ENCODE peak calls at places on chromosome 3, in four cellular contexts. O is psoas muscle, K is IMR-90, L is AG04450. T is an unnamed sample.

GRCh38 chr3:51711352-51712019 is 4.6 kb downstream of the GRM2 start:
- DNase-seq in O (no peak), K (no peak), L (no peak), T (peak)

GRCh38 chr3:65811050-65811766 is 227.5 kb downstream of the MAGI1 start:
- DNase-seq in O (no peak), K (peak), L (no peak), T (peak)

GRCh38 chr3:66152336-66152735 is 68.5 kb upstream of the SLC25A26 start:
- DNase-seq in O (no peak), K (no peak), L (no peak), T (no peak)

GRCh38 chr3:54871867-54872266 is 56.0 kb downstream of the LRTM1 start:
- DNase-seq in O (no peak), K (no peak), L (no peak), T (no peak)

GRCh38 chr3:127856801-127857200 is 34.5 kb upstream of the MGLL start:
- DNase-seq in O (no peak), K (no peak), L (no peak), T (no peak)

GRCh38 chr3:32780735-32781210 is 37.0 kb upstream of the TRIM71 start:
- DNase-seq in O (no peak), K (peak), L (no peak), T (peak)

GRCh38 chr3:2540115-2540514 is 441.4 kb downstream of the CNTN4 start:
- DNase-seq in O (no peak), K (no peak), L (no peak), T (no peak)

GRCh38 chr3:169299897-169300296 is 363.6 kb downstream of the MECOM start:
- DNase-seq in O (no peak), K (no peak), L (no peak), T (no peak)

GRCh38 chr3:115779011-115779410 is 155.7 kb downstream of the GAP43 start:
- DNase-seq in O (no peak), K (no peak), L (no peak), T (no peak)

GRCh38 chr3:155362808-155363689 is 69.6 kb upstream of the STRIT1 start:
- DNase-seq in O (no peak), K (no peak), L (no peak), T (no peak)

GRCh38 chr3:52456800-52457183 is 1.4 kb downstream of the NISCH start:
- DNase-seq in O (no peak), K (no peak), L (no peak), T (peak)

GRCh38 chr3:177800565-177800964 is 603.3 kb upstream of the TBL1XR1 start:
- DNase-seq in O (no peak), K (peak), L (no peak), T (no peak)

GRCh38 chr3:97579365-97579764 is 185.2 kb upstream of the ARL6 start:
- DNase-seq in O (no peak), K (no peak), L (no peak), T (no peak)

GRCh38 chr3:149077638-149078037 is 8.7 kb downstream of the HLTF start:
- DNase-seq in O (no peak), K (peak), L (peak), T (no peak)

GRCh38 chr3:98902341-98902740 is 846 bp upstream of the DCBLD2 start:
- DNase-seq in O (no peak), K (no peak), L (no peak), T (peak)

GRCh38 chr3:148459931-148460513 is 237.7 kb upstream of the AGTR1 start:
- DNase-seq in O (no peak), K (peak), L (no peak), T (no peak)

GRCh38 chr3:113560845-113561623 is 28.7 kb downstream of the SIDT1 start:
- DNase-seq in O (no peak), K (no peak), L (no peak), T (no peak)

GRCh38 chr3:63872135-63872924 is 8.7 kb downstream of the ATXN7 start:
- DNase-seq in O (no peak), K (peak), L (peak), T (peak)

GRCh38 chr3:190173426-190173825 is 52.7 kb upstream of the P3H2 start:
- DNase-seq in O (no peak), K (no peak), L (no peak), T (no peak)

GRCh38 chr3:82942041-82942440 is 1180.6 kb upstream of the GBE1 start:
- DNase-seq in O (no peak), K (no peak), L (no peak), T (no peak)

GRCh38 chr3:115280531-115280930 is 133.4 kb upstream of the ZBTB20 start:
- DNase-seq in O (no peak), K (no peak), L (no peak), T (peak)

GRCh38 chr3:128426128-128426921 is 40.4 kb downstream of the DNAJB8 start:
- DNase-seq in O (peak), K (no peak), L (no peak), T (peak)

GRCh38 chr3:32963871-32964270 is 12.4 kb downstream of the CCR4 start:
- DNase-seq in O (no peak), K (no peak), L (no peak), T (no peak)

GRCh38 chr3:45626096-45626887 is 31.7 kb downstream of the LIMD1 start:
- DNase-seq in O (no peak), K (peak), L (no peak), T (no peak)

GRCh38 chr3:45631486-45631885 is 36.9 kb downstream of the LIMD1 start:
- DNase-seq in O (no peak), K (no peak), L (no peak), T (no peak)

GRCh38 chr3:45632956-45633355 is 38.4 kb downstream of the LIMD1 start:
- DNase-seq in O (no peak), K (no peak), L (no peak), T (no peak)

GRCh38 chr3:45630325-45630724 is 35.8 kb downstream of the LIMD1 start:
- DNase-seq in O (no peak), K (no peak), L (no peak), T (no peak)

DNA sequence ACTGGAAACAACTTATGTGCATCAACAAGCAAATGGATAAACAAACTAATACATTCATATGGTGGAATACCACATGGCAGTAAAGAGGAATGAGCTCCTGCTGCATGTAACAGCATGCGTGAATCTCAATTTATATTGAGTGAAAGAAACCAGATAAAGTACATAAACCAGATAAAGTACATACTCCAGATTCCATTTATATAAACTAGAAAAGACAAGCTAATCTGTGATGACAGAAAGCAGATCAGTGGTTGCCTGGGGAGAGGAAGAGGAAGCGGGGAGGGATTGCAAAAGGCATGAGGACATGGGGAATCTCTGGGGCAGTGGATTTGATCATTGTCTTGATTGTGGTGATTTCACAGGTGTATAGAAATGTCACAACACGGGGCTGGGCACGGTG is 34.2 kb downstream of the LIMD1 start:
- DNase-seq in O (no peak), K (peak), L (no peak), T (no peak)
- H3K4me3 ChIP-seq in O (no peak), K (no peak), L (no peak), T (no peak)

DNA sequence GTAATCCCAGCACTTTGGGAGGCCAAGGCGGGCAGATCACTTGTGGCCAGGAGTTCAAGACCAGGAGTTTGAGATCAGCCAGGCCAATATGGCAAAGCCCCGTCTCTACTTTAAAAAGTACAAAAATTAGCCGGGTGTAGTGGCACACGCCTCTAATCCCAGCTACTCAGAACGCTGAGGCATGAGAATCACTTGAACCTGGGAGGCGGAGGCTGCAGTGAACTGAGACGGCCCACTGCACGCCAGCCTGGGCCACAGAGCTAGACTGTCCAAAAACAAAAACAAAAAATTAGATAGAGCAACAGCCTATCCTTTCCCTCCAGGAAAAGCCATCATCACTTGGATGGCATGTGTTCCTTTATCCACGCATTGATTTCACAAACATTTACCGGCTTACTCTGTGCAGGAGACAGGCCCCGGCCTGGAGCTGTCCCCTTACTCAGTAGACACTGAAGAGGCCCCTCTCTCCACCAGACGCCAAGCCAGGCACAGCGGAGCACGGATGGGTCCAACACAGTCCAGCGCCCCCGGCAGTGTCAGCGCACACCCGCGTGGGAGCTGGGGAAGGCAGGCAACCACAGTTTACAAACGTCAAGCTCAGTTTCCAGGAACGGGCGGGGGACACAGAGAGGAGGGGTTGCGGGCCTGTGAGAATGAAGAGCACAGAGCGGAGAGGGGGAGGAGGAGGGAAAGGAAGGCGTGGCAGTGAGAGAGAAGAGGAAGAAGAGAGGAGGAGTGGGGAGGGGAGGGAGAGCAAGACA is 3.1 kb downstream of the GP5 start:
- DNase-seq in O (no peak), K (peak), L (no peak), T (no peak)
- H3K4me3 ChIP-seq in O (peak), K (no peak), L (no peak), T (no peak)

GRCh38 chr3:46694520-46694919 is 1.0 kb upstream of the ALS2CL start:
- DNase-seq in O (no peak), K (no peak), L (no peak), T (no peak)

GRCh38 chr3:46693038-46693896 is at the start of gene ALS2CL:
- DNase-seq in O (peak), K (no peak), L (no peak), T (peak)

GRCh38 chr3:46692566-46692983 is 904 bp downstream of the ALS2CL start:
- DNase-seq in O (peak), K (no peak), L (no peak), T (no peak)

GRCh38 chr3:46695177-46695961 is 1.9 kb upstream of the ALS2CL start:
- DNase-seq in O (peak), K (no peak), L (no peak), T (no peak)

GRCh38 chr3:46693897-46694235 is 387 bp upstream of the ALS2CL start:
- DNase-seq in O (no peak), K (no peak), L (no peak), T (peak)
- H3K4me3 ChIP-seq in O (peak), K (peak), L (peak), T (peak)

GRCh38 chr3:5250467-5251195 is 63.1 kb downstream of the EDEM1 start:
- DNase-seq in O (no peak), K (no peak), L (no peak), T (no peak)
- H3K4me3 ChIP-seq in O (peak), K (peak), L (peak), T (peak)

DNA sequence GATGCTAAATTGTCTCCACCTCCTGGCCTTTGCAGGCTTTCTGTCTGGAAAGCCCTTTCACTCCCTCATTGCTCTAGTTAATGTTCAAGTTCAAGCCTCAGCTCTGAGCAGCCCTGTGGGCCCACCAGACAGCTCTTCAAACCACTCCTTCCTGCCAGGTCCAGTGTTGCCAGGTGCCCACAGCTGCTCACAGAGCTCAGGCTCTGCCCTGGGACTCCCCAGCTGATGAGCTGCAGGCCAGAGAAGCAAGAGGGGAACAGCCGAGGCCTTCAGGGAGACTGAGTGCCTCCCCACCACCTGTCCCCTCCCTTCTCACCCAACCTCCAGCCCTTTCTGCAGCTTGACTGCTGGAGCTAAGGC is 1.3 kb upstream of the ZBTB47 start:
- DNase-seq in O (no peak), K (no peak), L (no peak), T (peak)
- H3K4me3 ChIP-seq in O (peak), K (no peak), L (peak), T (peak)

DNA sequence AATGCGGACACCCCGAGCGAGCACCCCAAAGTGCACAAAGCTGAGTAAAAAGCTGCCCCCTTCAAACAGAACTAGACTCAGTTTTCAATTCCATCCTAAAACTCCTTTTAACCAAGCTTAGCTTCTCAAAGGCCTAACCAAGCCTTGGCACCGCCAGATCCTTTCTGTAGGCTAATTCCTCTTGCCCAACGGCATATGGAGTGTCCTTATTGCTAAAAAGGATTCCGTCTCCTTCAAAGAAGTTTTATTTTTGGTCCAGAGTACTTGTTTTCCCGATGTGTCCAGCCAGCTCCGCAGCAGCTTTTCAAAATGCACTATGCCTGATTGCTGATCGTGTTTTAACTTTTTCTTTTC is 5.3 kb downstream of the BHLHE40 start:
- DNase-seq in O (no peak), K (peak), L (no peak), T (no peak)
- H3K4me3 ChIP-seq in O (peak), K (no peak), L (peak), T (peak)

GRCh38 chr3:39278616-39278935 is 1.3 kb downstream of the CX3CR1 start:
- DNase-seq in O (no peak), K (no peak), L (no peak), T (no peak)
- H3K4me3 ChIP-seq in O (no peak), K (no peak), L (no peak), T (no peak)

GRCh38 chr3:9951598-9951961 is 628 bp downstream of the PRRT3 start:
- DNase-seq in O (no peak), K (no peak), L (no peak), T (no peak)
- H3K4me3 ChIP-seq in O (peak), K (peak), L (peak), T (peak)

GRCh38 chr3:172528677-172529076 is 5.4 kb upstream of the TNFSF10 start:
- DNase-seq in O (no peak), K (no peak), L (no peak), T (no peak)

GRCh38 chr3:172530101-172530561 is 6.9 kb upstream of the TNFSF10 start:
- DNase-seq in O (no peak), K (no peak), L (no peak), T (no peak)

GRCh38 chr3:172536505-172536904 is 13.3 kb upstream of the TNFSF10 start:
- DNase-seq in O (no peak), K (no peak), L (no peak), T (no peak)

GRCh38 chr3:172525116-172525613 is 1.9 kb upstream of the TNFSF10 start:
- DNase-seq in O (no peak), K (no peak), L (no peak), T (no peak)

GRCh38 chr3:172530566-172530965 is 7.3 kb upstream of the TNFSF10 start:
- DNase-seq in O (no peak), K (peak), L (no peak), T (no peak)
- H3K4me3 ChIP-seq in O (no peak), K (no peak), L (no peak), T (no peak)

GRCh38 chr3:23129817-23130216 is 73.3 kb upstream of the UBE2E2 start:
- DNase-seq in O (no peak), K (no peak), L (no peak), T (no peak)
- H3K4me3 ChIP-seq in O (no peak), K (no peak), L (peak), T (peak)

T was measured in osteoblast.